ENCODE peak calls at places on chromosomes 13 and 19, in five cellular contexts. U, S, P, Q and J are unnamed samples.

GRCh38 chr19:3606690-3607289 is at the start of gene TBXA2R:
- DNase-seq in U (peak; percentile 72), S (no peak), P (peak; percentile 92), Q (peak; percentile 66), J (peak; percentile 60)

GRCh38 chr19:3463039-3463958 is 17.0 kb downstream of the SMIM24 start:
- DNase-seq in U (no peak), S (no peak), P (no peak), Q (no peak), J (no peak)

GRCh38 chr13:113744197-113745000 is 14.6 kb upstream of the TMEM255B start:
- DNase-seq in U (no peak), S (peak; percentile 39), P (no peak), Q (no peak), J (no peak)

GRCh38 chr19:41528106-41528505 is 47.9 kb upstream of the CEACAM21 start:
- DNase-seq in U (no peak), S (peak; percentile 31), P (no peak), Q (no peak), J (no peak)

GRCh38 chr19:5719274-5719960 is 529 bp downstream of the LONP1 start:
- DNase-seq in U (no peak), S (peak; percentile 38), P (no peak), Q (no peak), J (peak; percentile 40)

GRCh38 chr19:35066691-35067563 is 25.4 kb downstream of the HPN start:
- DNase-seq in U (peak; percentile 82), S (peak; percentile 81), P (peak; percentile 86), Q (peak; percentile 88), J (peak; percentile 80)

GRCh38 chr19:56567274-56568120 is at the start of gene ZNF470:
- DNase-seq in U (peak; percentile 96), S (peak; percentile 88), P (peak; percentile 96), Q (peak; percentile 93), J (peak; percentile 89)

GRCh38 chr13:20258208-20258962 is 26.3 kb upstream of the GJB6 start:
- DNase-seq in U (no peak), S (no peak), P (no peak), Q (no peak), J (no peak)

GRCh38 chr19:42198676-42199439 is 18.6 kb downstream of the DEDD2 start:
- DNase-seq in U (no peak), S (peak; percentile 83), P (no peak), Q (no peak), J (no peak)

GRCh38 chr13:74825170-74825948 is 656.6 kb downstream of the TBC1D4 start:
- DNase-seq in U (no peak), S (peak; percentile 20), P (no peak), Q (peak; percentile 64), J (peak; percentile 72)

GRCh38 chr13:33642374-33643065 is 175.4 kb upstream of the RFC3 start:
- DNase-seq in U (no peak), S (peak; percentile 49), P (peak; percentile 73), Q (peak; percentile 15), J (peak; percentile 89)

GRCh38 chr19:23318143-23318542 is 67.9 kb upstream of the ZNF724 start:
- DNase-seq in U (no peak), S (peak; percentile 41), P (no peak), Q (no peak), J (no peak)

GRCh38 chr13:50085063-50085462 is 69.8 kb downstream of the KCNRG start:
- DNase-seq in U (no peak), S (peak; percentile 69), P (no peak), Q (peak; percentile 70), J (peak; percentile 79)

GRCh38 chr19:16714702-16715294 is 4.8 kb upstream of the NWD1 start:
- DNase-seq in U (peak; percentile 48), S (peak; percentile 77), P (no peak), Q (peak; percentile 25), J (peak; percentile 62)

GRCh38 chr19:4524808-4525562 is 6.7 kb upstream of the PLIN4 start:
- DNase-seq in U (no peak), S (peak; percentile 61), P (no peak), Q (peak; percentile 31), J (peak; percentile 37)

GRCh38 chr19:49559928-49560327 is 20.4 kb downstream of the NOSIP start:
- DNase-seq in U (no peak), S (no peak), P (no peak), Q (no peak), J (no peak)

GRCh38 chr13:20291037-20291436 is 58.9 kb upstream of the GJB6 start:
- DNase-seq in U (no peak), S (no peak), P (no peak), Q (no peak), J (no peak)

GRCh38 chr19:12790628-12791344 is 500 bp upstream of the JUNB start:
- DNase-seq in U (no peak), S (no peak), P (no peak), Q (no peak), J (no peak)

GRCh38 chr13:64007334-64007733 is 2591.7 kb upstream of the PCDH20 start:
- DNase-seq in U (no peak), S (no peak), P (no peak), Q (no peak), J (peak; percentile 10)

GRCh38 chr13:48508001-48508400 is 24.9 kb downstream of the RCBTB2 start:
- DNase-seq in U (no peak), S (no peak), P (no peak), Q (no peak), J (no peak)
- TF ChIP-seq CTCF in U (no peak), S (no peak), P (no peak), Q (no peak), J (no peak)

DNA sequence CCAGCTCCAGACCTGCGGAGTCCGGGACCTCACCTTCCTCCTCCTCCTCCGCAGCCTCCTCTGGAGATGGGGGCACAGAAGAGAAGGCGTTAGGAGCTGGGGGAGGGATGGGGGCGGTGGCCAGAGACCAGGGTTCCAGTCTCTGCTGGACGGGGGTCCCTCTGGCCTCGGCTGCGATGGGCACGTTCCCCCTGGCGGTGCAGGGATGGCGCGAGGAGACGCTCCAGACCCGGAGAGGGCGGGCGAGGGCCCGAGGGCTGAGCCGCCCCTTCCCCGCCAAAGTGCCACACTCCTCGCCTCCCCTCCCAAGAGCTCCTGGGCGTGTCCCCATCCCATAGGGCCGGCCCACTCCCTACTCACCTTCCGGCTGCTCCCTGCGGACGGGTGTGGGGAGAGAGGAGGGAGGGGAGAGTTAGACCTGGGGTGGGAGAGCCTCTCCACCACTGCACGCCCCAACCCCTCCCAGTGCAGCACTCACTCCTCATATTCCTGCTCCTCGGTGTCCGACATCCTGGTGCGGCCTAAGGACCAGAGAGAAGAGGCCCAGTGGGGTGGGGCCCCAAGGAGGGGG is 2.3 kb downstream of the TNNT1 start:
- DNase-seq in U (no peak), S (peak; percentile 24), P (no peak), Q (no peak), J (no peak)
- H3K4me3 ChIP-seq in U (no peak overlapping the region), S (no peak overlapping the region), P (no peak overlapping the region), Q (no peak overlapping the region), J (no peak overlapping the region)

DNA sequence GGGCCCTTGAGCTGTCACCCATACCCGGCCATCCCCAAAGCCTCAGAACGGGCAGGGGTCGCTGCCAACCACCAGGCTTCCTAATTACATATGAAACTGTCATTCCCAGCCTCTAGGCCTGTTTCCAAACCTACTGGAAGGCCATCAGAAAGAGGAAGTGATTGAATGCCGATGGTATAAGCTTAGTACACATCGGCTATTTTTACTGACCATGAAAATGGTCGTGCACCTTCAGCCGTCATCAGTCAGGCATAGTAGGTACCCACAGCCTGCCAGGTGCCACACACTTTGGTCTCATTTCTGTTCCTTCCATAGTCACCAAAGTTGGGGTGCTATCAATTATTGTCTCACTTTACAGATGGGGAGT is 10.2 kb downstream of the KRI1 start:
- DNase-seq in U (no peak), S (peak; percentile 45), P (no peak), Q (no peak), J (no peak)
- TF ChIP-seq CTCF in U (no peak), S (no peak), P (no peak), Q (no peak), J (no peak)

GRCh38 chr19:14395710-14396338 is 14.6 kb downstream of the ADGRE5 start:
- DNase-seq in U (no peak), S (no peak), P (no peak), Q (no peak), J (no peak)
- H3K4me3 ChIP-seq in U (no peak overlapping the region), S (no peak overlapping the region), P (no peak overlapping the region), Q (no peak overlapping the region), J (no peak overlapping the region)

GRCh38 chr19:7522072-7522922 is at the start of gene MCOLN1:
- DNase-seq in U (peak; percentile 100), S (peak; percentile 97), P (peak; percentile 99), Q (peak; percentile 96), J (peak; percentile 95)
- TF ChIP-seq CTCF in U (no peak), S (no peak), P (no peak), Q (no peak), J (no peak)

GRCh38 chr19:28401739-28402138 is 811.2 kb downstream of the UQCRFS1 start:
- DNase-seq in U (no peak), S (no peak), P (no peak), Q (no peak), J (no peak)

GRCh38 chr19:28402701-28403290 is 810.2 kb downstream of the UQCRFS1 start:
- DNase-seq in U (no peak), S (no peak), P (no peak), Q (no peak), J (no peak)

GRCh38 chr19:28406237-28406596 is 806.7 kb downstream of the UQCRFS1 start:
- DNase-seq in U (no peak), S (no peak), P (no peak), Q (no peak), J (no peak)

GRCh38 chr19:28404462-28404861 is 808.5 kb downstream of the UQCRFS1 start:
- DNase-seq in U (no peak), S (no peak), P (no peak), Q (no peak), J (no peak)

GRCh38 chr19:28403698-28404099 is 809.3 kb downstream of the UQCRFS1 start:
- DNase-seq in U (no peak), S (no peak), P (no peak), Q (no peak), J (no peak)
- H3K4me3 ChIP-seq in U (no peak overlapping the region), S (no peak overlapping the region), P (no peak overlapping the region), Q (no peak overlapping the region), J (no peak overlapping the region)

DNA sequence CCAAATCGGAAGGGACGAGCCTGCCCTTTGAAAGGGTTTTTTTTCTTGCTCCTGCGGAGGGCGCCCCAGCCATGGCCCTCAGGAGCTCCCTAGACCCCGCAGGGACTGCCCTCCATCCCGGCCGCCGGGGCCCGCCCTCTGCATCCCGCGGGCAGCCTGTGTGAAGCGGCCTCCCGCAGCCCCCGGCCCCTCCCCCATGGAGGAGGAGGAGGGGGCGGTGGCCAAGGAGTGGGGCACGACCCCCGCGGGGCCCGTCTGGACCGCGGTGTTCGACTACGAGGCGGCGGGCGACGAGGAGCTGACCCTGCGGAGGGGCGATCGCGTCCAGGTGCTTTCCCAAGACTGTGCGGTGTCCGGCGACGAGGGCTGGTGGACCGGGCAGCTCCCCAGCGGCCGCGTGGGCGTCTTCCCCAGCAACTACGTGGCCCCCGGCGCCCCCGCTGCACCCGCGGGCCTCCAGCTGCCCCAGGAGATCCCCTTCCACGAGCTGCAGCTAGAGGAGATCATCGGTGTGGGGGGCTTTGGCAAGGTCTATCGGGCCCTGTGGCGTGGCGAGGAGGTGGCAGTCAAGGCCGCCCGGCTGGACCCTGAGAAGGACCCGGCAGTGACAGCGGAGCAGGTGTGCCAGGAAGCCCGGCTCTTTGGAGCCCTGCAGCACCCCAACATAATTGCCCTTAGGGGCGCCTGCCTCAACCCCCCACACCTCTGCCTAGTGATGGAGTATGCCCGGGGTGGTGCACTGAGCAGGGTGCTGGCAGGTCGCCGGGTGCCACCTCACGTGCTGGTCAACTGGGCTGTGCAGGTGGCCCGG is 815 bp downstream of the MAP3K10 start:
- DNase-seq in U (no peak), S (peak; percentile 37), P (peak; percentile 72), Q (peak; percentile 12), J (peak; percentile 10)
- TF ChIP-seq CTCF in U (no peak), S (no peak), P (no peak), Q (no peak), J (no peak)

GRCh38 chr19:38250821-38251563 is 5.2 kb downstream of the PPP1R14A start:
- DNase-seq in U (no peak), S (no peak), P (peak; percentile 91), Q (peak; percentile 43), J (no peak)
- H3K4me3 ChIP-seq in U (no peak overlapping the region), S (no peak overlapping the region), P (peak overlapping the region; percentile 82), Q (no peak overlapping the region), J (no peak overlapping the region)